ENCODE peak calls at places on chromosome 10, in five cellular contexts. One of them, this sample, is unnamed.
A peak's percentile ranks its signal among the peaks of the same experiment; 100 is the strongest.

GRCh38 chr10:34801066-34801738 is 13.9 kb downstream of the PARD3 start:
- DNase-seq in ELF-1: no peak
- DNase-seq in adrenal gland: no peak
- DNase-seq in stimulated activated CD4-positive, alpha-beta T cell treated with anti-CD3 and anti-CD28 coated beads, Interleukin-2, amount 100 ng/mL, for 24 hours: no peak
- DNase-seq in midbrain: no peak
- DNase-seq in this sample: no peak

GRCh38 chr10:89207801-89208551 is 859 bp upstream of the CH25H start:
- DNase-seq in ELF-1: peak; percentile 48
- DNase-seq in adrenal gland: peak; percentile 36
- DNase-seq in stimulated activated CD4-positive, alpha-beta T cell treated with anti-CD3 and anti-CD28 coated beads, Interleukin-2, amount 100 ng/mL, for 24 hours: peak; percentile 34
- DNase-seq in midbrain: peak; percentile 48
- DNase-seq in this sample: peak; percentile 5

GRCh38 chr10:43274011-43274410 is 7.1 kb upstream of the RASGEF1A start:
- DNase-seq in ELF-1: no peak
- DNase-seq in adrenal gland: no peak
- DNase-seq in stimulated activated CD4-positive, alpha-beta T cell treated with anti-CD3 and anti-CD28 coated beads, Interleukin-2, amount 100 ng/mL, for 24 hours: no peak
- DNase-seq in midbrain: no peak
- DNase-seq in this sample: no peak

GRCh38 chr10:122033224-122033926 is 44.4 kb downstream of the TACC2 start:
- DNase-seq in ELF-1: no peak
- DNase-seq in adrenal gland: no peak
- DNase-seq in stimulated activated CD4-positive, alpha-beta T cell treated with anti-CD3 and anti-CD28 coated beads, Interleukin-2, amount 100 ng/mL, for 24 hours: no peak
- DNase-seq in midbrain: no peak
- DNase-seq in this sample: no peak

GRCh38 chr10:3493621-3494020 is 291.4 kb downstream of the KLF6 start:
- DNase-seq in ELF-1: no peak
- DNase-seq in adrenal gland: no peak
- DNase-seq in stimulated activated CD4-positive, alpha-beta T cell treated with anti-CD3 and anti-CD28 coated beads, Interleukin-2, amount 100 ng/mL, for 24 hours: no peak
- DNase-seq in midbrain: no peak
- DNase-seq in this sample: no peak

GRCh38 chr10:97792058-97792721 is 20.4 kb upstream of the SFRP5 start:
- DNase-seq in ELF-1: peak; percentile 75
- DNase-seq in adrenal gland: peak; percentile 73
- DNase-seq in stimulated activated CD4-positive, alpha-beta T cell treated with anti-CD3 and anti-CD28 coated beads, Interleukin-2, amount 100 ng/mL, for 24 hours: peak; percentile 77
- DNase-seq in midbrain: peak; percentile 47
- DNase-seq in this sample: peak; percentile 74

GRCh38 chr10:18196806-18197550 is 56.8 kb downstream of the CACNB2 start:
- DNase-seq in ELF-1: peak; percentile 6
- DNase-seq in adrenal gland: no peak
- DNase-seq in stimulated activated CD4-positive, alpha-beta T cell treated with anti-CD3 and anti-CD28 coated beads, Interleukin-2, amount 100 ng/mL, for 24 hours: no peak
- DNase-seq in midbrain: no peak
- DNase-seq in this sample: no peak

GRCh38 chr10:13587367-13587766 is 602 bp downstream of the PRPF18 start:
- DNase-seq in ELF-1: peak; percentile 24
- DNase-seq in adrenal gland: peak; percentile 18
- DNase-seq in stimulated activated CD4-positive, alpha-beta T cell treated with anti-CD3 and anti-CD28 coated beads, Interleukin-2, amount 100 ng/mL, for 24 hours: no peak
- DNase-seq in midbrain: no peak
- DNase-seq in this sample: no peak

GRCh38 chr10:72981028-72981881 is 26.6 kb upstream of the PLA2G12B start:
- DNase-seq in ELF-1: peak; percentile 32
- DNase-seq in adrenal gland: no peak
- DNase-seq in stimulated activated CD4-positive, alpha-beta T cell treated with anti-CD3 and anti-CD28 coated beads, Interleukin-2, amount 100 ng/mL, for 24 hours: no peak
- DNase-seq in midbrain: no peak
- DNase-seq in this sample: no peak

GRCh38 chr10:114767589-114768393 is 53.8 kb upstream of the FHIP2A start:
- DNase-seq in ELF-1: no peak
- DNase-seq in adrenal gland: peak; percentile 34
- DNase-seq in stimulated activated CD4-positive, alpha-beta T cell treated with anti-CD3 and anti-CD28 coated beads, Interleukin-2, amount 100 ng/mL, for 24 hours: peak; percentile 16
- DNase-seq in midbrain: no peak
- DNase-seq in this sample: peak; percentile 5

GRCh38 chr10:132337019-132337418 is 5.0 kb downstream of the LRRC27 start:
- DNase-seq in ELF-1: peak; percentile 63
- DNase-seq in adrenal gland: no peak
- DNase-seq in stimulated activated CD4-positive, alpha-beta T cell treated with anti-CD3 and anti-CD28 coated beads, Interleukin-2, amount 100 ng/mL, for 24 hours: no peak
- DNase-seq in midbrain: no peak
- DNase-seq in this sample: no peak

GRCh38 chr10:76191371-76191770 is 759.9 kb downstream of the LRMDA start:
- DNase-seq in ELF-1: peak; percentile 77
- DNase-seq in adrenal gland: no peak
- DNase-seq in stimulated activated CD4-positive, alpha-beta T cell treated with anti-CD3 and anti-CD28 coated beads, Interleukin-2, amount 100 ng/mL, for 24 hours: no peak
- DNase-seq in midbrain: no peak
- DNase-seq in this sample: no peak

GRCh38 chr10:110704906-110705476 is 60.9 kb downstream of the RBM20 start:
- DNase-seq in ELF-1: no peak
- DNase-seq in adrenal gland: no peak
- DNase-seq in stimulated activated CD4-positive, alpha-beta T cell treated with anti-CD3 and anti-CD28 coated beads, Interleukin-2, amount 100 ng/mL, for 24 hours: no peak
- DNase-seq in midbrain: no peak
- DNase-seq in this sample: no peak

GRCh38 chr10:114347191-114347739 is 57.0 kb downstream of the AFAP1L2 start:
- DNase-seq in ELF-1: no peak
- DNase-seq in adrenal gland: no peak
- DNase-seq in stimulated activated CD4-positive, alpha-beta T cell treated with anti-CD3 and anti-CD28 coated beads, Interleukin-2, amount 100 ng/mL, for 24 hours: no peak
- DNase-seq in midbrain: no peak
- DNase-seq in this sample: no peak

GRCh38 chr10:33291053-33291592 is 43.3 kb downstream of the NRP1 start:
- DNase-seq in ELF-1: no peak
- DNase-seq in adrenal gland: no peak
- DNase-seq in stimulated activated CD4-positive, alpha-beta T cell treated with anti-CD3 and anti-CD28 coated beads, Interleukin-2, amount 100 ng/mL, for 24 hours: no peak
- DNase-seq in midbrain: no peak
- DNase-seq in this sample: no peak

GRCh38 chr10:103917326-103918052 is 495 bp downstream of the STN1 start:
- DNase-seq in ELF-1: no peak
- DNase-seq in adrenal gland: no peak
- DNase-seq in stimulated activated CD4-positive, alpha-beta T cell treated with anti-CD3 and anti-CD28 coated beads, Interleukin-2, amount 100 ng/mL, for 24 hours: peak; percentile 49
- DNase-seq in midbrain: peak; percentile 70
- DNase-seq in this sample: no peak

GRCh38 chr10:70381491-70382421 is 669 bp downstream of the LRRC20 start:
- DNase-seq in ELF-1: no peak
- DNase-seq in adrenal gland: peak; percentile 36
- DNase-seq in stimulated activated CD4-positive, alpha-beta T cell treated with anti-CD3 and anti-CD28 coated beads, Interleukin-2, amount 100 ng/mL, for 24 hours: peak; percentile 59
- DNase-seq in midbrain: peak; percentile 57
- DNase-seq in this sample: no peak

GRCh38 chr10:73744690-73744994 is 470 bp downstream of the SEC24C start:
- DNase-seq in ELF-1: no peak
- DNase-seq in adrenal gland: peak; percentile 56
- DNase-seq in stimulated activated CD4-positive, alpha-beta T cell treated with anti-CD3 and anti-CD28 coated beads, Interleukin-2, amount 100 ng/mL, for 24 hours: peak; percentile 74
- DNase-seq in midbrain: no peak
- DNase-seq in this sample: peak; percentile 55

GRCh38 chr10:118264838-118265470 is 77.2 kb downstream of the FAM204A start:
- DNase-seq in ELF-1: no peak
- DNase-seq in adrenal gland: no peak
- DNase-seq in stimulated activated CD4-positive, alpha-beta T cell treated with anti-CD3 and anti-CD28 coated beads, Interleukin-2, amount 100 ng/mL, for 24 hours: no peak
- DNase-seq in midbrain: no peak
- DNase-seq in this sample: no peak

GRCh38 chr10:43420369-43421200 is 11.6 kb upstream of the HNRNPF start:
- DNase-seq in ELF-1: peak; percentile 90
- DNase-seq in adrenal gland: peak; percentile 83
- DNase-seq in stimulated activated CD4-positive, alpha-beta T cell treated with anti-CD3 and anti-CD28 coated beads, Interleukin-2, amount 100 ng/mL, for 24 hours: peak; percentile 88
- DNase-seq in midbrain: peak; percentile 81
- DNase-seq in this sample: peak; percentile 80

GRCh38 chr10:80946957-80947722 is 409.4 kb downstream of the SH2D4B start:
- DNase-seq in ELF-1: no peak
- DNase-seq in adrenal gland: peak; percentile 28
- DNase-seq in stimulated activated CD4-positive, alpha-beta T cell treated with anti-CD3 and anti-CD28 coated beads, Interleukin-2, amount 100 ng/mL, for 24 hours: no peak
- DNase-seq in midbrain: no peak
- DNase-seq in this sample: no peak

GRCh38 chr10:11416974-11417373 is 194.5 kb downstream of the USP6NL start:
- DNase-seq in ELF-1: no peak
- DNase-seq in adrenal gland: no peak
- DNase-seq in stimulated activated CD4-positive, alpha-beta T cell treated with anti-CD3 and anti-CD28 coated beads, Interleukin-2, amount 100 ng/mL, for 24 hours: no peak
- DNase-seq in midbrain: no peak
- DNase-seq in this sample: no peak

GRCh38 chr10:49594594-49594993 is 15.5 kb upstream of the SLC18A3 start:
- DNase-seq in ELF-1: peak; percentile 66
- DNase-seq in adrenal gland: peak; percentile 50
- DNase-seq in stimulated activated CD4-positive, alpha-beta T cell treated with anti-CD3 and anti-CD28 coated beads, Interleukin-2, amount 100 ng/mL, for 24 hours: peak; percentile 40
- DNase-seq in midbrain: peak; percentile 58
- DNase-seq in this sample: no peak

GRCh38 chr10:32132357-32132756 is 76.1 kb upstream of the KIF5B start:
- DNase-seq in ELF-1: no peak
- DNase-seq in adrenal gland: no peak
- DNase-seq in stimulated activated CD4-positive, alpha-beta T cell treated with anti-CD3 and anti-CD28 coated beads, Interleukin-2, amount 100 ng/mL, for 24 hours: no peak
- DNase-seq in midbrain: no peak
- DNase-seq in this sample: no peak

GRCh38 chr10:63143984-63144383 is 10.9 kb downstream of the NRBF2 start:
- DNase-seq in ELF-1: no peak
- DNase-seq in adrenal gland: no peak
- DNase-seq in stimulated activated CD4-positive, alpha-beta T cell treated with anti-CD3 and anti-CD28 coated beads, Interleukin-2, amount 100 ng/mL, for 24 hours: no peak
- DNase-seq in midbrain: no peak
- DNase-seq in this sample: no peak

GRCh38 chr10:966466-967235 is 21.6 kb upstream of the GTPBP4 start:
- DNase-seq in ELF-1: no peak
- DNase-seq in adrenal gland: no peak
- DNase-seq in stimulated activated CD4-positive, alpha-beta T cell treated with anti-CD3 and anti-CD28 coated beads, Interleukin-2, amount 100 ng/mL, for 24 hours: no peak
- DNase-seq in midbrain: no peak
- DNase-seq in this sample: no peak

GRCh38 chr10:70664702-70665195 is 7.6 kb upstream of the ADAMTS14 start:
- DNase-seq in ELF-1: no peak
- DNase-seq in adrenal gland: peak; percentile 7
- DNase-seq in stimulated activated CD4-positive, alpha-beta T cell treated with anti-CD3 and anti-CD28 coated beads, Interleukin-2, amount 100 ng/mL, for 24 hours: no peak
- DNase-seq in midbrain: peak; percentile 87
- DNase-seq in this sample: no peak

GRCh38 chr10:130866857-130867256 is 444.7 kb downstream of the TCERG1L start:
- DNase-seq in ELF-1: no peak
- DNase-seq in adrenal gland: no peak
- DNase-seq in stimulated activated CD4-positive, alpha-beta T cell treated with anti-CD3 and anti-CD28 coated beads, Interleukin-2, amount 100 ng/mL, for 24 hours: no peak
- DNase-seq in midbrain: no peak
- DNase-seq in this sample: no peak

GRCh38 chr10:35638116-35638515 is 4.0 kb downstream of the FZD8 start:
- DNase-seq in ELF-1: no peak
- DNase-seq in adrenal gland: no peak
- DNase-seq in stimulated activated CD4-positive, alpha-beta T cell treated with anti-CD3 and anti-CD28 coated beads, Interleukin-2, amount 100 ng/mL, for 24 hours: no peak
- DNase-seq in midbrain: no peak
- DNase-seq in this sample: no peak

GRCh38 chr10:29344073-29344820 is 55.4 kb downstream of the LYZL1 start:
- DNase-seq in ELF-1: peak; percentile 77
- DNase-seq in adrenal gland: no peak
- DNase-seq in stimulated activated CD4-positive, alpha-beta T cell treated with anti-CD3 and anti-CD28 coated beads, Interleukin-2, amount 100 ng/mL, for 24 hours: no peak
- DNase-seq in midbrain: no peak
- DNase-seq in this sample: no peak

GRCh38 chr10:97717627-97718026 is 4.1 kb downstream of the MARVELD1 start:
- DNase-seq in ELF-1: no peak
- DNase-seq in adrenal gland: no peak
- DNase-seq in stimulated activated CD4-positive, alpha-beta T cell treated with anti-CD3 and anti-CD28 coated beads, Interleukin-2, amount 100 ng/mL, for 24 hours: no peak
- DNase-seq in midbrain: no peak
- DNase-seq in this sample: no peak

GRCh38 chr10:127041561-127041960 is 136.3 kb downstream of the DOCK1 start:
- DNase-seq in ELF-1: no peak
- DNase-seq in adrenal gland: no peak
- DNase-seq in stimulated activated CD4-positive, alpha-beta T cell treated with anti-CD3 and anti-CD28 coated beads, Interleukin-2, amount 100 ng/mL, for 24 hours: no peak
- DNase-seq in midbrain: no peak
- DNase-seq in this sample: no peak

GRCh38 chr10:75972494-75973276 is 541.3 kb downstream of the LRMDA start:
- DNase-seq in ELF-1: no peak
- DNase-seq in adrenal gland: no peak
- DNase-seq in stimulated activated CD4-positive, alpha-beta T cell treated with anti-CD3 and anti-CD28 coated beads, Interleukin-2, amount 100 ng/mL, for 24 hours: no peak
- DNase-seq in midbrain: no peak
- DNase-seq in this sample: no peak

GRCh38 chr10:17029581-17030271 is 99.9 kb downstream of the CUBN start:
- DNase-seq in ELF-1: peak; percentile 70
- DNase-seq in adrenal gland: peak; percentile 47
- DNase-seq in stimulated activated CD4-positive, alpha-beta T cell treated with anti-CD3 and anti-CD28 coated beads, Interleukin-2, amount 100 ng/mL, for 24 hours: peak; percentile 82
- DNase-seq in midbrain: no peak
- DNase-seq in this sample: peak; percentile 87